ENCODE peak calls at places on chromosomes 3 and 15, in ten cellular contexts. Z is heart right ventricle; H is left ventricle myocardium superior; X is activated CD4-positive, alpha-beta T cell treated with anti-CD3 and anti-CD28 coated beads for 24 hours; F is T-helper 1 cell; Y is EL; R is hippocampal formation; S is HEK293T; E is stimulated activated CD8-positive, alpha-beta memory T cell treated with anti-CD3 and anti-CD28 coated beads, Interleukin-12 subunit alpha, Interleukin-12 subunit beta, amount 100 ng/mL, for 4 hours; K is NCI-H187. P is an unnamed sample.

GRCh38 chr15:70748281-70748747 is 15.0 kb downstream of the UACA start:
- DNase-seq in Z (peak), H (peak), X (no peak), F (no peak), Y (peak), R (no peak), S (no peak), E (no peak), K (no peak), P (no peak)

GRCh38 chr3:33139996-33140395 is 26.2 kb downstream of the CRTAP start:
- DNase-seq in Z (no peak), H (no peak), X (no peak), F (no peak), Y (peak), R (no peak), S (no peak), E (no peak), K (no peak), P (no peak)

GRCh38 chr15:70339551-70340517 is 242.1 kb upstream of the TLE3 start:
- DNase-seq in Z (no peak), H (no peak), X (no peak), F (no peak), Y (peak), R (no peak), S (no peak), E (no peak), K (no peak), P (no peak)

GRCh38 chr15:92714071-92714456 is 58.5 kb upstream of the FAM174B start:
- DNase-seq in Z (no peak), H (peak), X (no peak), F (no peak), Y (peak), R (no peak), S (peak), E (no peak), K (no peak), P (no peak)

GRCh38 chr15:80893777-80894176 is 95.8 kb downstream of the MESD start:
- DNase-seq in Z (peak), H (peak), X (no peak), F (no peak), Y (no peak), R (no peak), S (no peak), E (no peak), K (no peak), P (no peak)

GRCh38 chr3:184354121-184354728 is 7.2 kb downstream of the CLCN2 start:
- DNase-seq in Z (peak), H (peak), X (peak), F (peak), Y (no peak), R (no peak), S (peak), E (no peak), K (peak), P (peak)

GRCh38 chr15:44246521-44247268 is 41.8 kb upstream of the GOLM2 start:
- DNase-seq in Z (no peak), H (no peak), X (no peak), F (no peak), Y (no peak), R (peak), S (no peak), E (no peak), K (no peak), P (no peak)

GRCh38 chr3:13432093-13432492 is 12.0 kb upstream of the NUP210 start:
- DNase-seq in Z (no peak), H (no peak), X (no peak), F (no peak), Y (no peak), R (no peak), S (no peak), E (no peak), K (no peak), P (no peak)

GRCh38 chr3:38297947-38298711 is 16.0 kb downstream of the SLC22A14 start:
- DNase-seq in Z (no peak), H (no peak), X (no peak), F (no peak), Y (peak), R (no peak), S (peak), E (no peak), K (no peak), P (no peak)

GRCh38 chr15:42059661-42060476 is 34.5 kb downstream of the PLA2G4D start:
- DNase-seq in Z (peak), H (peak), X (peak), F (peak), Y (peak), R (no peak), S (peak), E (no peak), K (peak), P (peak)

GRCh38 chr15:30984542-30984941 is 6.9 kb downstream of the MTMR10 start:
- DNase-seq in Z (no peak), H (no peak), X (no peak), F (no peak), Y (no peak), R (peak), S (no peak), E (no peak), K (no peak), P (no peak)

GRCh38 chr15:72859023-72859756 is 75.6 kb upstream of the ADPGK start:
- DNase-seq in Z (no peak), H (no peak), X (no peak), F (no peak), Y (no peak), R (peak), S (no peak), E (no peak), K (no peak), P (no peak)

GRCh38 chr3:58090351-58090750 is 82.1 kb downstream of the FLNB start:
- DNase-seq in Z (no peak), H (no peak), X (no peak), F (no peak), Y (no peak), R (no peak), S (no peak), E (no peak), K (no peak), P (no peak)

GRCh38 chr3:173785004-173785403 is 387.5 kb downstream of the NLGN1 start:
- DNase-seq in Z (no peak), H (no peak), X (no peak), F (no peak), Y (no peak), R (no peak), S (peak), E (no peak), K (no peak), P (no peak)

GRCh38 chr3:48591436-48591835 is 3.7 kb downstream of the COL7A1 start:
- DNase-seq in Z (no peak), H (no peak), X (no peak), F (no peak), Y (no peak), R (no peak), S (no peak), E (no peak), K (no peak), P (no peak)

GRCh38 chr15:80788536-80788935 is 9.4 kb downstream of the CEMIP start:
- DNase-seq in Z (no peak), H (no peak), X (no peak), F (no peak), Y (peak), R (peak), S (no peak), E (no peak), K (no peak), P (no peak)

GRCh38 chr15:85943825-85944224 is 135.8 kb upstream of the AGBL1 start:
- DNase-seq in Z (no peak), H (no peak), X (no peak), F (no peak), Y (no peak), R (peak), S (no peak), E (no peak), K (no peak), P (no peak)

GRCh38 chr3:156483426-156483825 is 71.5 kb downstream of the SSR3 start:
- DNase-seq in Z (no peak), H (no peak), X (peak), F (no peak), Y (peak), R (no peak), S (no peak), E (no peak), K (no peak), P (no peak)

GRCh38 chr3:34305266-34305665 is 506.8 kb downstream of the PDCD6IP start:
- DNase-seq in Z (no peak), H (no peak), X (no peak), F (no peak), Y (no peak), R (no peak), S (no peak), E (no peak), K (no peak), P (no peak)

GRCh38 chr3:63492464-63492863 is 160.0 kb upstream of the SNTN start:
- DNase-seq in Z (no peak), H (no peak), X (no peak), F (no peak), Y (no peak), R (no peak), S (no peak), E (no peak), K (no peak), P (no peak)